ENCODE peak calls at places on chromosomes 12 and 14, in eight cellular contexts. One of them, this sample, is unnamed.

GRCh38 chr14:60094306-60094897 is 2.7 kb downstream of the PCNX4 start:
- DNase-seq in fibroblast of lung: peak; percentile 44
- DNase-seq in GM23248: peak; percentile 22
- DNase-seq in DND-41: peak; percentile 43
- DNase-seq in GM12878: no peak
- DNase-seq in K562: peak; percentile 77
- DNase-seq in mammary epithelial cell: no peak
- DNase-seq in IMR-90: peak; percentile 70
- DNase-seq in this sample: peak; percentile 27

GRCh38 chr12:42145197-42145549 is 499 bp upstream of the GXYLT1 start:
- DNase-seq in fibroblast of lung: peak; percentile 2
- DNase-seq in GM23248: no peak
- DNase-seq in DND-41: no peak
- DNase-seq in GM12878: no peak
- DNase-seq in K562: peak; percentile 41
- DNase-seq in mammary epithelial cell: no peak
- DNase-seq in IMR-90: peak; percentile 11
- DNase-seq in this sample: peak; percentile 40

GRCh38 chr12:120642806-120643205 is 2.4 kb downstream of the CABP1 start:
- DNase-seq in fibroblast of lung: no peak
- DNase-seq in GM23248: peak; percentile 32
- DNase-seq in DND-41: no peak
- DNase-seq in GM12878: no peak
- DNase-seq in K562: no peak
- DNase-seq in mammary epithelial cell: no peak
- DNase-seq in IMR-90: peak; percentile 4
- DNase-seq in this sample: no peak

GRCh38 chr14:78195431-78195830 is 25.3 kb downstream of the NRXN3 start:
- DNase-seq in fibroblast of lung: no peak
- DNase-seq in GM23248: no peak
- DNase-seq in DND-41: no peak
- DNase-seq in GM12878: no peak
- DNase-seq in K562: no peak
- DNase-seq in mammary epithelial cell: no peak
- DNase-seq in IMR-90: no peak
- DNase-seq in this sample: no peak

GRCh38 chr14:99564903-99565259 is 39.1 kb downstream of the CCDC85C start:
- DNase-seq in fibroblast of lung: no peak
- DNase-seq in GM23248: no peak
- DNase-seq in DND-41: no peak
- DNase-seq in GM12878: no peak
- DNase-seq in K562: no peak
- DNase-seq in mammary epithelial cell: no peak
- DNase-seq in IMR-90: no peak
- DNase-seq in this sample: no peak

GRCh38 chr14:39396448-39396847 is 35.8 kb downstream of the FBXO33 start:
- DNase-seq in fibroblast of lung: peak; percentile 39
- DNase-seq in GM23248: peak; percentile 63
- DNase-seq in DND-41: no peak
- DNase-seq in GM12878: no peak
- DNase-seq in K562: no peak
- DNase-seq in mammary epithelial cell: peak; percentile 6
- DNase-seq in IMR-90: peak; percentile 54
- DNase-seq in this sample: no peak

GRCh38 chr14:64081174-64081746 is 212.9 kb downstream of the ESR2 start:
- DNase-seq in fibroblast of lung: no peak
- DNase-seq in GM23248: peak; percentile 24
- DNase-seq in DND-41: no peak
- DNase-seq in GM12878: no peak
- DNase-seq in K562: no peak
- DNase-seq in mammary epithelial cell: peak; percentile 46
- DNase-seq in IMR-90: no peak
- DNase-seq in this sample: no peak

GRCh38 chr14:101181717-101182313 is 278.3 kb upstream of the RTL1 start:
- DNase-seq in fibroblast of lung: no peak
- DNase-seq in GM23248: no peak
- DNase-seq in DND-41: no peak
- DNase-seq in GM12878: no peak
- DNase-seq in K562: no peak
- DNase-seq in mammary epithelial cell: no peak
- DNase-seq in IMR-90: no peak
- DNase-seq in this sample: no peak

GRCh38 chr12:10182662-10183061 is 3.8 kb downstream of the TMEM52B start:
- DNase-seq in fibroblast of lung: peak; percentile 95
- DNase-seq in GM23248: peak; percentile 96
- DNase-seq in DND-41: no peak
- DNase-seq in GM12878: no peak
- DNase-seq in K562: no peak
- DNase-seq in mammary epithelial cell: peak; percentile 86
- DNase-seq in IMR-90: peak; percentile 92
- DNase-seq in this sample: no peak
- H3K9ac ChIP-seq in fibroblast of lung: no peak overlapping the region
- H3K9ac ChIP-seq in GM23248: peak overlapping the region; percentile 16
- H3K9ac ChIP-seq in DND-41: no peak overlapping the region
- H3K9ac ChIP-seq in GM12878: no peak overlapping the region
- H3K9ac ChIP-seq in K562: no peak overlapping the region
- H3K9ac ChIP-seq in mammary epithelial cell: peak overlapping the region; percentile 14
- H3K9ac ChIP-seq in IMR-90: no peak overlapping the region
- H3K9ac ChIP-seq in this sample: no peak overlapping the region

DNA sequence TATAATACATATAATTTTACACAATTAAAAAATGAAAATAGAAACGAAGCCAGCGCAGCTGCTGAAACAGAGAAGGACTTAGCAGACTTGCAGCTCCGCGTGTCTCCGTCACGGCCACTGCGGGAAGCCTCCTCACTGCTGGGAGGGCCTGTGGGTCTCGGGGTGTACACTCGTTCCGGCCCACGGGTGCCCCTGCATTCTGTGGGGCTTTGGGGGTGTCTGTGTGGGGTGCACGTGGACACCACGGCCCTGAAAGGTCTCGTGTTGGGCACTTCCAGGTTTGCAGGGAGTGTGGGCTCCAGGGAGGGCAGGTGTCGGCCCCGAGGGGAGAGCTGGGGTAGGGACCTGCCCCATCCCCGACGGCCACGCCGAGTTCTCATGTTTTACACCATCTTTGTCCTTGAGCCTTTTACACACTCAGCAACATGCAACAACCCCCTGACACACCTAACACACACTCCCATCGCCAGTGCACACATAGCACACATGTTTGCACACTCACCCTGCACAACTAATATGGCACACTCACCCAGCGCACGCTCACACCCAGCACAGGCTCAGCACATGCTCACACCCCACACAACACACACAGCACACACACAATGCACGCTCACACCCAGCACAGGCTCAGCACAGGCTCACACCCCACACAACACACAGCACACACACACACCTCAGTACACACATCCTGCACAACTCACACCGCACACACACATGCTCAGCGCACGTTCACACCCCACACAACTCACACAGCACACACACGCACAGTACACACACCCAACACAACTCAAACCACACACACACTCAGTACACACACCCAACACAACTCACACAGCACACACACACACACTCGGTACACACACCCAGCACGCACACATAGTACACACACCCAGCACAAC is 36.6 kb downstream of the NOC4L start:
- DNase-seq in fibroblast of lung: no peak
- DNase-seq in GM23248: no peak
- DNase-seq in DND-41: no peak
- DNase-seq in GM12878: no peak
- DNase-seq in K562: no peak
- DNase-seq in mammary epithelial cell: no peak
- DNase-seq in IMR-90: no peak
- DNase-seq in this sample: no peak
- H3K9ac ChIP-seq in fibroblast of lung: no peak overlapping the region
- H3K9ac ChIP-seq in GM23248: no peak overlapping the region
- H3K9ac ChIP-seq in DND-41: no peak overlapping the region
- H3K9ac ChIP-seq in GM12878: no peak overlapping the region
- H3K9ac ChIP-seq in K562: no peak overlapping the region
- H3K9ac ChIP-seq in mammary epithelial cell: no peak overlapping the region
- H3K9ac ChIP-seq in IMR-90: no peak overlapping the region
- H3K9ac ChIP-seq in this sample: no peak overlapping the region

GRCh38 chr14:81478446-81478845 is 55.2 kb downstream of the SEL1L start:
- DNase-seq in fibroblast of lung: no peak
- DNase-seq in GM23248: no peak
- DNase-seq in DND-41: no peak
- DNase-seq in GM12878: no peak
- DNase-seq in K562: no peak
- DNase-seq in mammary epithelial cell: no peak
- DNase-seq in IMR-90: no peak
- DNase-seq in this sample: no peak
- H3K9ac ChIP-seq in fibroblast of lung: no peak overlapping the region
- H3K9ac ChIP-seq in GM23248: no peak overlapping the region
- H3K9ac ChIP-seq in DND-41: no peak overlapping the region
- H3K9ac ChIP-seq in GM12878: no peak overlapping the region
- H3K9ac ChIP-seq in K562: no peak overlapping the region
- H3K9ac ChIP-seq in mammary epithelial cell: no peak overlapping the region
- H3K9ac ChIP-seq in IMR-90: no peak overlapping the region
- H3K9ac ChIP-seq in this sample: no peak overlapping the region

DNA sequence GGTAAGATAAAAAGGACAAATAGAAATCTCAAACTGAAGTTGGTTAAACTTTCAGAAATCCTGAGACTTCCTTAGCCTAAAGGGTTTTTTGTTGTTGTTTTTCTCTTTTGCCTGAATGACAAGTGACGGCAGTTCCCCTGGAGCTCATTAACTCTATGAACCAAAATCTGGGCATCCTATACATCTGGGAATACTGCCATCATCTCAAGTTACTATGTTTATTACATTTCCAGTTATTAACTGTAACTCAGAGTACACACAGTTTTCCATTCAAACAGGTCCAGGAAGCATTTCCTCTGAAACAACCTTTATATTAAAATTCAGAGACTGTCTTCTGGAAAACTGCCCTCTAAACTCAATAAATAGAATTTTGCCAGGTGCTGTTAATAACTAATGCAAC is 55.6 kb upstream of the CDKL1 start:
- DNase-seq in fibroblast of lung: peak; percentile 80
- DNase-seq in GM23248: no peak
- DNase-seq in DND-41: no peak
- DNase-seq in GM12878: no peak
- DNase-seq in K562: no peak
- DNase-seq in mammary epithelial cell: no peak
- DNase-seq in IMR-90: peak; percentile 31
- DNase-seq in this sample: no peak
- H3K9ac ChIP-seq in fibroblast of lung: no peak overlapping the region
- H3K9ac ChIP-seq in GM23248: peak overlapping the region; percentile 65
- H3K9ac ChIP-seq in DND-41: no peak overlapping the region
- H3K9ac ChIP-seq in GM12878: no peak overlapping the region
- H3K9ac ChIP-seq in K562: no peak overlapping the region
- H3K9ac ChIP-seq in mammary epithelial cell: peak overlapping the region; percentile 37
- H3K9ac ChIP-seq in IMR-90: no peak overlapping the region
- H3K9ac ChIP-seq in this sample: no peak overlapping the region

DNA sequence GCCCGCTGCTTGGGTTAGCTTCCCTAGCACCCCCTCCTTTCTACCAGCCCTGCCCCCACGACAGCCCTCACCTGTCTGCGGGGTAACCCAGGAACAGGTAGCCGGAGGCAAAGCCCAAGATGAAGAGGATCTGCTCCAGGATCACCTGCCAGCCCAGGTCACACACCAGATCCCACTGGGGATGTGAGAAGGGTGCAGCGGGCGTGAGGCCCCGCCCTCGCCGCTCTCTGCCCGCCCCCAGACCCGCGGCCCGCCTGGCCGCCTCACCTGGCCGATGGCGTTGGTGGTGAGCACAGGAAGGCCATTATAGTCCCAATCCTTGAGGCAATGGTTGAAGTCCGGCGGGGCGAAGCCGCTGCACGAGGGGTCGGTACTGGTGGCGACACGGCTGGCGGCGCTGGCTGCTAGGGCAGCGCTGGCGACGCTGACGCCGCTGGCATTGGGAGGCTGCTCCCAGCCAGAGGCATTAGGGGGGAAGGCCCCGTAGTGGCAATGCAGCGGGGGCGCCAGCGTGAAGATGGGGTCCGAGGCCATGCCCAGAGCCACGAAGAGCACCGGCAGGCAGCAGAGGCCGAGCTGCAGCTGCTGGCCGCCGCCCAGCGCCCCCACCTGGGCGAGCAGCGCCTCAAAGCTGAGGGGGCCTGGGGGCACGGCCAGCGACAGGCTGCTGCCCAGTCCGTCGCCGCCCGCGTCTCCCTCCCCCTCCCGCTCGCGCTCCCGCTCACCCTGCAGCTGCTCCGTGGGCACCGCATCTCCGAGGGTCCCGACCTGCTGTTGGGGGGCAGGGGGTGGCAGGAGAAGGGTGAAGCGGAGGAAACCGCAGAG is 794 bp downstream of the SLC22A17 start:
- DNase-seq in fibroblast of lung: no peak
- DNase-seq in GM23248: peak; percentile 34
- DNase-seq in DND-41: no peak
- DNase-seq in GM12878: no peak
- DNase-seq in K562: no peak
- DNase-seq in mammary epithelial cell: no peak
- DNase-seq in IMR-90: no peak
- DNase-seq in this sample: peak; percentile 74
- H3K9ac ChIP-seq in fibroblast of lung: peak overlapping the region; percentile 41
- H3K9ac ChIP-seq in GM23248: peak overlapping the region; percentile 65
- H3K9ac ChIP-seq in DND-41: no peak overlapping the region
- H3K9ac ChIP-seq in GM12878: no peak overlapping the region
- H3K9ac ChIP-seq in K562: no peak overlapping the region
- H3K9ac ChIP-seq in mammary epithelial cell: no peak overlapping the region
- H3K9ac ChIP-seq in IMR-90: peak overlapping the region; percentile 68
- H3K9ac ChIP-seq in this sample: no peak overlapping the region

GRCh38 chr12:15842106-15842505 is 40.1 kb upstream of the STRAP start:
- DNase-seq in fibroblast of lung: peak; percentile 86
- DNase-seq in GM23248: peak; percentile 88
- DNase-seq in DND-41: no peak
- DNase-seq in GM12878: no peak
- DNase-seq in K562: no peak
- DNase-seq in mammary epithelial cell: peak; percentile 47
- DNase-seq in IMR-90: peak; percentile 98
- DNase-seq in this sample: no peak
- H3K9ac ChIP-seq in fibroblast of lung: no peak overlapping the region
- H3K9ac ChIP-seq in GM23248: peak overlapping the region; percentile 48
- H3K9ac ChIP-seq in DND-41: no peak overlapping the region
- H3K9ac ChIP-seq in GM12878: no peak overlapping the region
- H3K9ac ChIP-seq in K562: no peak overlapping the region
- H3K9ac ChIP-seq in mammary epithelial cell: no peak overlapping the region
- H3K9ac ChIP-seq in IMR-90: no peak overlapping the region
- H3K9ac ChIP-seq in this sample: no peak overlapping the region

GRCh38 chr12:124495194-124495983 is 72.0 kb downstream of the NCOR2 start:
- DNase-seq in fibroblast of lung: no peak
- DNase-seq in GM23248: no peak
- DNase-seq in DND-41: no peak
- DNase-seq in GM12878: no peak
- DNase-seq in K562: no peak
- DNase-seq in mammary epithelial cell: no peak
- DNase-seq in IMR-90: no peak
- DNase-seq in this sample: no peak
- H3K9ac ChIP-seq in fibroblast of lung: no peak overlapping the region
- H3K9ac ChIP-seq in GM23248: no peak overlapping the region
- H3K9ac ChIP-seq in DND-41: no peak overlapping the region
- H3K9ac ChIP-seq in GM12878: no peak overlapping the region
- H3K9ac ChIP-seq in K562: no peak overlapping the region
- H3K9ac ChIP-seq in mammary epithelial cell: no peak overlapping the region
- H3K9ac ChIP-seq in IMR-90: no peak overlapping the region
- H3K9ac ChIP-seq in this sample: no peak overlapping the region

GRCh38 chr14:91368681-91369416 is 48.8 kb downstream of the CCDC88C start:
- DNase-seq in fibroblast of lung: no peak
- DNase-seq in GM23248: no peak
- DNase-seq in DND-41: no peak
- DNase-seq in GM12878: no peak
- DNase-seq in K562: no peak
- DNase-seq in mammary epithelial cell: no peak
- DNase-seq in IMR-90: no peak
- DNase-seq in this sample: no peak
- H3K9ac ChIP-seq in fibroblast of lung: no peak overlapping the region
- H3K9ac ChIP-seq in GM23248: no peak overlapping the region
- H3K9ac ChIP-seq in DND-41: no peak overlapping the region
- H3K9ac ChIP-seq in GM12878: no peak overlapping the region
- H3K9ac ChIP-seq in K562: no peak overlapping the region
- H3K9ac ChIP-seq in mammary epithelial cell: no peak overlapping the region
- H3K9ac ChIP-seq in IMR-90: no peak overlapping the region
- H3K9ac ChIP-seq in this sample: no peak overlapping the region

This sample was measured in neural progenitor cell.